ENCODE peak calls at places on chromosomes 12 and 14, in nine cellular contexts. A is memory B cell; E is ELR; M is lung; Q is LHCN-M2; P is upper lobe of right lung; W is CD8-positive, alpha-beta T cell; Z is NCI-H1694; L is thoracic aorta. B is an unnamed sample.

GRCh38 chr12:109557809-109558208 is 15.5 kb downstream of the MMAB start:
- DNase-seq in L (no peak), E (peak; percentile 39), P (no peak), W (no peak), Q (no peak), Z (no peak), A (no peak), M (no peak), B (no peak)

GRCh38 chr12:122840580-122841513 is 5.6 kb downstream of the HIP1R start:
- DNase-seq in L (no peak), E (peak; percentile 69), W (no peak), P (no peak), Q (no peak), Z (no peak), M (no peak), A (no peak), B (no peak)

GRCh38 chr14:60756847-60757246 is 22.3 kb downstream of the MNAT1 start:
- DNase-seq in W (no peak), A (no peak), Z (no peak), P (no peak), M (no peak), L (no peak), Q (peak; percentile 47), E (peak; percentile 11), B (no peak)

GRCh38 chr12:23350808-23351207 is 598.7 kb downstream of the SOX5 start:
- DNase-seq in P (no peak), E (no peak), L (no peak), W (no peak), Q (no peak), M (no peak), Z (no peak), A (no peak), B (no peak)

GRCh38 chr12:48388938-48389337 is 38.2 kb upstream of the ZNF641 start:
- DNase-seq in L (no peak), M (no peak), Z (no peak), W (no peak), P (no peak), E (peak; percentile 39), A (no peak), Q (peak; percentile 2), B (no peak)

GRCh38 chr14:75461303-75461702 is 33.5 kb downstream of the JDP2 start:
- DNase-seq in A (no peak), Z (no peak), P (no peak), M (no peak), E (no peak), W (no peak), L (no peak), Q (no peak), B (no peak)

GRCh38 chr12:58920956-58921861 is 905 bp upstream of the LRIG3 start:
- DNase-seq in Z (no peak), M (no peak), Q (no peak), W (no peak), L (no peak), P (no peak), E (no peak), A (no peak), B (no peak)

GRCh38 chr12:25743679-25744078 is 190.6 kb upstream of the LMNTD1 start:
- DNase-seq in E (no peak), Z (no peak), L (no peak), Q (no peak), P (no peak), A (no peak), M (no peak), W (no peak), B (no peak)

GRCh38 chr12:27575099-27575779 is 51.2 kb downstream of the PPFIBP1 start:
- DNase-seq in Q (peak; percentile 39), E (peak; percentile 36), L (no peak), M (no peak), A (no peak), P (no peak), Z (no peak), W (no peak), B (no peak)

GRCh38 chr14:23071244-23071974 is 14.1 kb upstream of the CDH24 start:
- DNase-seq in Q (peak; percentile 93), W (peak; percentile 76), M (peak; percentile 85), E (peak; percentile 91), A (peak; percentile 51), P (peak; percentile 90), L (peak; percentile 56), Z (no peak), B (peak; percentile 62)

GRCh38 chr12:12979151-12979550 is 20.9 kb downstream of the HEBP1 start:
- DNase-seq in A (no peak), W (no peak), Z (no peak), Q (no peak), L (no peak), E (peak; percentile 15), P (no peak), M (no peak), B (no peak)

GRCh38 chr12:64893961-64894360 is 69.5 kb downstream of the TBC1D30 start:
- DNase-seq in A (no peak), Z (no peak), L (no peak), E (peak; percentile 90), Q (peak; percentile 91), P (no peak), W (no peak), M (no peak), B (no peak)